ENCODE peak calls at places on chromosomes 3 and 15, in six cellular contexts. E, T, F, W, O and M are unnamed samples.

GRCh38 chr3:53377794-53378193 is 30.5 kb upstream of the DCP1A start:
- DNase-seq in T (no peak), E (no peak), W (no peak), O (no peak), F (peak), M (peak)

GRCh38 chr15:48493084-48493762 is 152.3 kb downstream of the FBN1 start:
- DNase-seq in F (no peak), W (no peak), T (no peak), O (no peak), E (no peak), M (peak)

GRCh38 chr3:185934726-185935464 is 2.9 kb downstream of the TRA2B start:
- DNase-seq in E (no peak), F (no peak), O (no peak), T (no peak), W (no peak), M (no peak)

GRCh38 chr3:146071636-146072035 is 89.3 kb downstream of the PLOD2 start:
- DNase-seq in F (no peak), T (no peak), E (no peak), W (no peak), O (no peak), M (no peak)

GRCh38 chr15:85587707-85588441 is 206.9 kb downstream of the KLHL25 start:
- DNase-seq in E (peak), O (no peak), F (no peak), T (no peak), W (peak), M (peak)

GRCh38 chr15:28006116-28006911 is 92.8 kb downstream of the OCA2 start:
- DNase-seq in E (no peak), O (no peak), W (no peak), T (no peak), F (no peak), M (no peak)

GRCh38 chr3:156781310-156782230 is 44.6 kb upstream of the LEKR1 start:
- DNase-seq in F (no peak), O (no peak), E (no peak), T (no peak), W (peak), M (peak)

GRCh38 chr15:86863226-86863915 is 783.7 kb downstream of the AGBL1 start:
- DNase-seq in F (no peak), T (no peak), W (peak), E (no peak), O (no peak), M (peak)

GRCh38 chr3:38805765-38806386 is 10.1 kb downstream of the SCN10A start:
- DNase-seq in T (peak), F (peak), E (peak), W (peak), O (peak), M (peak)

GRCh38 chr3:175426805-175427204 is 567.7 kb downstream of the NAALADL2 start:
- DNase-seq in O (no peak), F (no peak), E (no peak), T (no peak), W (no peak), M (peak)

GRCh38 chr3:99965077-99965476 is 147.4 kb downstream of the CMSS1 start:
- DNase-seq in O (no peak), F (no peak), T (no peak), E (no peak), W (peak), M (peak)

GRCh38 chr15:100373037-100373896 is 31.5 kb upstream of the ADAMTS17 start:
- DNase-seq in E (no peak), W (peak), F (no peak), T (peak), O (no peak), M (no peak)

GRCh38 chr3:192817053-192817452 is 89.7 kb upstream of the FGF12 start:
- DNase-seq in W (no peak), F (no peak), E (no peak), O (no peak), T (no peak), M (peak)

GRCh38 chr3:192817506-192817905 is 90.2 kb upstream of the FGF12 start:
- DNase-seq in T (no peak), O (no peak), E (no peak), W (no peak), F (no peak), M (no peak)

GRCh38 chr3:192818126-192818525 is 90.8 kb upstream of the FGF12 start:
- DNase-seq in W (no peak), O (no peak), T (no peak), E (no peak), F (no peak), M (no peak)

GRCh38 chr3:192816274-192816853 is 89.0 kb upstream of the FGF12 start:
- DNase-seq in O (peak), T (peak), E (peak), W (peak), F (peak), M (peak)

GRCh38 chr3:192812736-192813383 is 85.5 kb upstream of the FGF12 start:
- DNase-seq in W (peak), F (peak), O (peak), E (peak), T (peak), M (peak)
- TF ChIP-seq EZH2phosphoT487 in W (no peak), F (no peak), O (no peak), E (no peak), T (no peak), M (no peak)

DNA sequence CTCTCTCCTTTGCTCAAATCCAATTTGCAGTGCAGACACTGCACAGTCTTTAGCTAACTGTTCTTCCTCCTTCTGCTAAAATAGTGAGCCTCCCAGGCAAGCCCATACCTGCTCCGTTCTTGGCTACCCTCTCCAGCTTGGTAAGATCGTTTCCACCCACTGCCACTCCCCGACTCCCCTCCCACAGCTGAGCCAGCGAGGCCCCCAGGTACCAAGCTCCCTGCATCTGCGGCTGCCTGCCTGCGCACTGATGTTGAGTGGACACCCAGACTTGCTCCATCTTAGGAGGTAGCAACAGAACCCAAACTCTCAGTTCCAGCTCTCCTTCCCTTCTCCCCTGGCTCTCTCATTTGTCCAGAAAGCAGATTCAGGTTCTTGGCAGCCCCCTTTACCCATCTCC is 7.9 kb upstream of the TNK2 start:
- DNase-seq in T (no peak), W (no peak), O (no peak), E (no peak), F (no peak), M (no peak)
- H2AFZ ChIP-seq in T (no peak), W (no peak), O (no peak), E (no peak), F (no peak), M (no peak)

GRCh38 chr15:93173369-93173768 is 84.4 kb upstream of the RGMA start:
- DNase-seq in O (no peak), F (no peak), E (no peak), W (no peak), T (no peak), M (peak)
- H3K27ac ChIP-seq in O (no peak), F (no peak), E (no peak), W (no peak), T (no peak), M (no peak)

DNA sequence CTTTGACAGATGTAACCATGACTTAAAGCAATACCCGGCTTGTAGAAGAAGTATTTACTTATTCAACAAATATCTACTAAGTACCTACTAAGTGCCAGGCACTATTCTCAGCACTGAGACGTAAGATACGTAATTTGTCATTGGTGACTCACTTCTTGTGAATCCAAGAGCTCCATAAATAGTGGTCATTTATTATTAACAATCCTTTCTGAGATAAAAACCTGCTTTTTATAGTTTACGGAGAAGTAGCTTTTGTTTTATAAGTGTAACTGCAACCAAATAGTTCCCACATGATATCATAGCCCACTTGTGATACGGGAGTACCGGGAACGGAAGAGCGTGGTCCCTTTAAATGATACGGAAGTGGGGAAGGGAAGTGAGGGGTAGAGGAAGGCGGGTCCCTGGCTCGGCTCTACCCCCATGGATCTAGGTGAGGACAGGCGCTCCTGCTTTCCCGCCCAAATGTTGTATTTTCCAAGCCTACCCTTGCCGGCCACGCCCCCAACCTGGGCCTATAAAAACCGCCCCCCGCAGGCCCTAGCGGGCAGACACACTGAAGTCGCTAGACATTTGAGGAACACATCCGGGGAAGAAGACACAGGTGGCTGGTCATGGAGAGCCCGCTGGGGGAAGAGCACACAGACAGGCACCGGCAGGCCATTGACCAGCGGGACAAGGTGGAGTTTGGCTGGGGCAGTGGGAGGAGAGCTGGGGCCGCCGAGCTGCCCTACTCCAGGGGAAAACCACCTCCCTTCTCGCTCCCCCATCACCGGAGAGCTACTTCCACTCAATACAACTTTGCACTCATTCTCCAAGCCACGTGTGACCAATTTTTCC is at the start of gene SAMMSON:
- DNase-seq in F (peak), E (no peak), W (no peak), O (no peak), T (no peak), M (peak)
- TF ChIP-seq EZH2phosphoT487 in F (no peak), E (no peak), W (no peak), O (no peak), T (no peak), M (no peak)

GRCh38 chr15:70064441-70064840 is 33.3 kb downstream of the TLE3 start:
- DNase-seq in O (no peak), T (no peak), E (no peak), W (no peak), F (no peak), M (no peak)

GRCh38 chr15:70067011-70067410 is 30.7 kb downstream of the TLE3 start:
- DNase-seq in W (no peak), O (no peak), E (no peak), T (no peak), F (no peak), M (no peak)

GRCh38 chr15:70066004-70066403 is 31.7 kb downstream of the TLE3 start:
- DNase-seq in O (no peak), F (no peak), T (no peak), W (no peak), E (no peak), M (no peak)

GRCh38 chr15:70065006-70065722 is 32.6 kb downstream of the TLE3 start:
- DNase-seq in F (no peak), O (no peak), E (no peak), T (no peak), W (no peak), M (no peak)

GRCh38 chr15:70066422-70066821 is 31.3 kb downstream of the TLE3 start:
- DNase-seq in O (no peak), F (no peak), E (no peak), T (no peak), W (no peak), M (no peak)
- H2AFZ ChIP-seq in O (no peak), F (no peak), E (no peak), T (no peak), W (no peak), M (no peak)

GRCh38 chr3:159860727-159861126 is 127.9 kb upstream of the IL12A start:
- DNase-seq in F (no peak), E (no peak), T (no peak), O (peak), W (no peak), M (no peak)

GRCh38 chr3:159861369-159861987 is 127.2 kb upstream of the IL12A start:
- DNase-seq in W (no peak), F (no peak), T (peak), O (no peak), E (no peak), M (no peak)

GRCh38 chr3:159866201-159866746 is 122.4 kb upstream of the IL12A start:
- DNase-seq in W (no peak), E (no peak), O (no peak), F (no peak), T (no peak), M (no peak)

GRCh38 chr3:159867372-159867771 is 121.3 kb upstream of the IL12A start:
- DNase-seq in T (no peak), E (no peak), F (no peak), W (no peak), O (no peak), M (no peak)

DNA sequence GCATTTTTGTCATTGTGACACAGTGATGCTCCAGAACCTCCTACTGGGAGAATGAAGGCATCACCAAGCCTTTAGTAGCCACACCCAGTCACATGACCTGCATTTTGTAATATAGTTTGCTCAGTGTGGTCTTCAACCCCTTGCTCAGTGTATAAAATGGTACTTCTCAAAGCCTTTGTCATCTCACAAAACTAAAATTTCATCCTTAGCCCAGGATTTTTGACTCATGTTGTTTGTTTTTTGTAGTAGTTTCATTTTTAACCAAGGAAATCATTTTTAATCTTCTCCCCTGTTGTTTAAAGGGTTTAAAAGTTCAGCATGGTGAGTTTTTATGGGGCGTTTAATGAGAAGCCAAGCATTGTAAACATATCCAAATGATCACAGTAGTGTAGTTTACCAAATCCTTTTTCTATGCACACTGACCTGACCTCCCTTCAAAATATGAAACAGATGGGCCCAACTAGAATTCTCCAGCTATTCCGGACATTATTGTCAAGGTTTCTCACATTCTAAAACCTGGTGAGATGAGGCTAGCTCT is 123.5 kb upstream of the IL12A start:
- DNase-seq in W (no peak), E (no peak), F (no peak), T (no peak), O (no peak), M (peak)
- H3K27ac ChIP-seq in W (peak), E (no peak), F (no peak), T (no peak), O (no peak), M (peak)